ENCODE peak calls at places on chromosomes 4 and X, in four cellular contexts. Z is left ventricle myocardium inferior; I is CD8-positive, alpha-beta memory T cell; U is right atrium auricular region. T is an unnamed sample.

GRCh38 chr4:159446266-159446976 is 343.5 kb downstream of the RAPGEF2 start:
- DNase-seq in I (no peak), U (no peak), Z (no peak), T (peak; percentile 75)

GRCh38 chr4:120155287-120155686 is 88.6 kb upstream of the MAD2L1 start:
- DNase-seq in U (no peak), Z (no peak), I (no peak), T (no peak)

GRCh38 chrX:132059973-132060540 is 37.0 kb downstream of the STK26 start:
- DNase-seq in U (no peak), Z (no peak), I (no peak), T (no peak)

GRCh38 chrX:133668225-133668931 is 253.1 kb upstream of the GPC4 start:
- DNase-seq in Z (no peak), I (no peak), U (no peak), T (no peak)

GRCh38 chr4:621296-622070 is 3.9 kb upstream of the PDE6B start:
- DNase-seq in U (no peak), I (no peak), Z (no peak), T (no peak)

GRCh38 chr4:169774466-169775445 is 17.0 kb upstream of the HPF1 start:
- DNase-seq in U (no peak), Z (no peak), I (no peak), T (no peak)

GRCh38 chr4:66577922-66578321 is 907.6 kb upstream of the EPHA5 start:
- DNase-seq in I (no peak), Z (no peak), U (no peak), T (no peak)

GRCh38 chr4:123190176-123190575 is 206.4 kb upstream of the SPRY1 start:
- DNase-seq in U (no peak), Z (no peak), I (no peak), T (no peak)

GRCh38 chr4:100790838-100791615 is 273.2 kb upstream of the EMCN start:
- DNase-seq in Z (no peak), U (no peak), I (no peak), T (no peak)

GRCh38 chrX:46628406-46629371 is 55.1 kb downstream of the CHST7 start:
- DNase-seq in I (no peak), Z (peak; percentile 63), U (peak; percentile 82), T (peak; percentile 21)

GRCh38 chr4:102163404-102164140 is 181.7 kb downstream of the SLC39A8 start:
- DNase-seq in U (no peak), I (no peak), Z (no peak), T (peak; percentile 14)

GRCh38 chr4:116953947-116954346 is 131.4 kb downstream of the TRAM1L1 start:
- DNase-seq in U (no peak), Z (no peak), I (no peak), T (no peak)

GRCh38 chrX:46549914-46550313 is 4.7 kb upstream of the ZNF674 start:
- DNase-seq in U (no peak), I (no peak), Z (no peak), T (no peak)

GRCh38 chrX:77446029-77446585 is 1.1 kb upstream of the FGF16 start:
- DNase-seq in Z (peak; percentile 14), U (no peak), I (no peak), T (no peak)

GRCh38 chr4:10015140-10015753 is 6.0 kb downstream of the SLC2A9 start:
- DNase-seq in I (no peak), U (no peak), Z (peak; percentile 29), T (peak; percentile 30)

GRCh38 chr4:176539091-176539784 is 219.5 kb downstream of the SPCS3 start:
- DNase-seq in Z (no peak), I (no peak), U (no peak), T (no peak)

GRCh38 chrX:106278951-106279350 is 110.8 kb downstream of the PWWP3B start:
- DNase-seq in U (no peak), I (no peak), Z (no peak), T (no peak)

GRCh38 chr4:20987191-20987590 is 286.9 kb downstream of the PACRGL start:
- DNase-seq in U (no peak), I (no peak), Z (no peak), T (no peak)

GRCh38 chr4:186104895-186105720 is 604 bp downstream of the FAM149A start:
- DNase-seq in Z (no peak), I (peak; percentile 10), U (no peak), T (no peak)

GRCh38 chr4:157961591-157961990 is 211.2 kb downstream of the GASK1B start:
- DNase-seq in Z (no peak), U (no peak), I (no peak), T (no peak)

GRCh38 chrX:9677098-9677739 is 88.4 kb downstream of the GPR143 start:
- DNase-seq in I (peak; percentile 17), U (no peak), Z (no peak), T (no peak)

GRCh38 chr4:65311120-65311519 is 359.2 kb downstream of the EPHA5 start:
- DNase-seq in U (no peak), Z (no peak), I (no peak), T (no peak)

GRCh38 chrX:29617276-29617675 is 598.1 kb upstream of the MAGEB2 start:
- DNase-seq in I (no peak), Z (no peak), U (no peak), T (no peak)

GRCh38 chr4:109233585-109233984 is 68.9 kb downstream of the COL25A1 start:
- DNase-seq in Z (no peak), U (no peak), I (no peak), T (no peak)

GRCh38 chrX:53194308-53194707 is 30.7 kb downstream of the KDM5C start:
- DNase-seq in Z (no peak), U (no peak), I (no peak), T (no peak)

GRCh38 chr4:86032476-86033022 is 327.3 kb downstream of the MAPK10 start:
- DNase-seq in U (no peak), Z (no peak), I (no peak), T (peak; percentile 91)

GRCh38 chr4:67333663-67334062 is 211.6 kb downstream of the CENPC start:
- DNase-seq in I (no peak), U (no peak), Z (no peak), T (no peak)

GRCh38 chrX:56759736-56760409 is 30.8 kb downstream of the NBDY start:
- DNase-seq in Z (no peak), I (no peak), U (no peak), T (no peak)

GRCh38 chrX:56758456-56758855 is 29.4 kb downstream of the NBDY start:
- DNase-seq in Z (no peak), I (no peak), U (no peak), T (no peak)

GRCh38 chrX:56762220-56762619 is 33.2 kb downstream of the NBDY start:
- DNase-seq in U (no peak), Z (no peak), I (no peak), T (no peak)

GRCh38 chrX:56761167-56761566 is 32.1 kb downstream of the NBDY start:
- DNase-seq in Z (no peak), I (no peak), U (no peak), T (peak; percentile 43)

DNA sequence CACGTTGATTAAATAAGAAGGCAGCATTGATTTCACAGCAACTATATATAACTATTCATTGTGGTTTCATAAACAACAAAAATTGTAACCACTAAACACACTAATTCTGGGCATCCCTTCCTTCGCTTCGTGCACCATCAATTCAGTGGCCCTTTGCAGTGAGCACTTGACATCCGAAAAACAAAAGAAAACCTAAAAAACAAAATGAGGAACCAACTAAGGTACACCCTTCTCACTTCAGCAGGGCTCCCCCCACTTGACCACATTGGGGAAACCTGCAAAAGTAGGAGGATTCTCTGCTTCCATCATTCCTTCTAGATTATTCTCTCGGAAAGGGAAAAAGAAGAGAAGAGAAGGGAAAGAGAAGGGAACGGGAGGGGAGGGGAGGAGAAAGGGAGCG is 28.3 kb downstream of the NBDY start:
- DNase-seq in I (no peak), Z (no peak), U (no peak), T (no peak)
- H3K27ac ChIP-seq in I (no peak overlapping the region), Z (no peak overlapping the region), U (no peak overlapping the region), T (no peak overlapping the region)

GRCh38 chr4:172412851-172413250 is 599.6 kb downstream of the GALNTL6 start:
- DNase-seq in I (no peak), Z (no peak), U (no peak), T (no peak)
- H3K27ac ChIP-seq in I (no peak overlapping the region), Z (no peak overlapping the region), U (no peak overlapping the region), T (no peak overlapping the region)

DNA sequence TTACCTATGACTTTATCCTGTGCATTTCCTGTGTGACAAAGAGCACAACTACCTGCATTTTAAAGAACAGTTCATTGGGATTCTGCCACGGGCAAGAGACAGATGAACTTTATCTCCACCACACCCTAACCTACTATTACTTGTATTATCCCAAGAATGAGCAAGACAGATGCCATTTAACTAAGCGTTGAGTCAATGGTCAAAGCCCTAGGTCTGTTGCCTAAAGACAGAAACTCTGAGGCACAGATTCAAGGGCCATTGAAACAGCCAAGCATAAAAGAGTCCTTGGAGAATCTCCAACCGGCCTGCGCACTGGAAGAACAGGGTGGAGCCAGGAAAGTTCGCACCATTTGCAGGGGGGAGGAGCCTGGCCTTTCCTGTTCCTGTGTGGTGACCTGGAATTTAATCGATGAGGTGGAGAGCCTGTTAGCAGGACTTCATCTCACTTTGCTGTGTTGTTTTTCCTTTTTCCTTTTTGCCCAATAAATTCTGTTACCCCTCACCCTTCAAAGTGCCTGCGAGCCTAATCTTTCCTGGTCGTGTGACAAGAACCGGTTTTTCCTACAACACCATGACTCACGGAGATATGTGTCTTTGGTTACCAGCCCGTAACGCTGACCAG is 146.4 kb upstream of the DIAPH2 start:
- DNase-seq in I (no peak), Z (no peak), U (no peak), T (peak; percentile 85)
- H3K27ac ChIP-seq in I (no peak overlapping the region), Z (no peak overlapping the region), U (no peak overlapping the region), T (peak overlapping the region; percentile 71)

GRCh38 chrX:103685396-103685795 is 1.1 kb downstream of the MORF4L2 start:
- DNase-seq in U (no peak), I (no peak), Z (no peak), T (no peak)
- H3K27ac ChIP-seq in U (peak overlapping the region; percentile 95), I (peak overlapping the region; percentile 99), Z (peak overlapping the region; percentile 98), T (no peak overlapping the region)

DNA sequence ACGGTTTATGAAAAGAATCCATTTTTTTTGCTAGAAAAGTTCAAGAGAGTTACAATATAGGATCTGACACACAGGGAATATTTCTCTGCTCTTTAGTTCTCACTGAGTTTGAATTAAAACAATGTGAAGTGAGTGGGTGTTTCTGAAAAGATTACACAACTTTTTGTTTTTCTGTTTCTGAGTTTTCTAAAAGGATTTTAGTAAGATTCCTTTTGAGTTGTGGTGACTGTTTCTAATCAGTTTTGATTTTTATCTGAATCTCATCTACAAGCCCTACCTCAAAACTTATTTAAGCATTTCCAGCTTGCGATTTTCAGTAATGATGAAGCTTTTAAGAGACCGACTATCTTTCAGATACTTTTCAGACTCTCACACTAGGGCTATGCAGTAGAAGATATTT is 141.7 kb downstream of the GPAT3 start:
- DNase-seq in Z (no peak), I (no peak), U (no peak), T (no peak)
- H3K27ac ChIP-seq in Z (no peak overlapping the region), I (no peak overlapping the region), U (no peak overlapping the region), T (no peak overlapping the region)

DNA sequence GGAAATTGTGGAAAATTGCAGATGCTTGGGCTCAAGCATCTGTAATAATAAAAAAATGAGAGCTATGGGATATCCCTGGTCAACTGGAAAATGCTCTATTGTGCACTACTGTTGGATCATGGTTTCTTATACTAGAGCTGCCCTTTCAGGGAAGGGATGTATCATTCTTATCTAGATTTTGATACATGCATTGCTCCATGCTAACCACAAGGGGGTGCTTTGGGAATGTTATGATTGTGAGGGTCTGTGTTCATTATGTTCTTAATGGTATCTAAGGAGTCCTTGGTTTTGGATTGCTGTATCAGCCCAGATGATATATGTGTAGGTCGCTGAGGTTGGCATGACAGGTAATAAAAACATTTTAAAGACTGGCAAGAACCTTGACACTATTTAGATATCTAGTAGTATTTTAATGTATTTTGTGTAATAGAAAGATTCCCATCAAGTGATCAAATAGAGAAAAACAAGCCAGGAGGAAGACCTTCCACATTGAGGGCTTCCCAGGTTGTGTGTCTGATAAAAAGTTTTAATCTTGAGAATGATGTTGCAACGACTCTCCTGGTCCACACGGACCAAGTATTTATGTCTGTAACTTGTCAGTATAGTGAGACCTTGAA is 49.2 kb upstream of the TLR2 start:
- DNase-seq in Z (no peak), I (no peak), U (no peak), T (no peak)
- H3K27ac ChIP-seq in Z (no peak overlapping the region), I (no peak overlapping the region), U (no peak overlapping the region), T (no peak overlapping the region)